ENCODE peak calls at places on chromosome 14, in five cellular contexts. Q, R, A, Y and F are unnamed samples.

GRCh38 chr14:60931206-60931605 is 49.7 kb downstream of the TRMT5 start:
- DNase-seq in Y (no peak), A (no peak), Q (no peak), R (no peak), F (no peak)

GRCh38 chr14:21352587-21352986 is 31.2 kb downstream of the SUPT16H start:
- DNase-seq in R (no peak), Y (no peak), A (no peak), Q (no peak), F (no peak)

GRCh38 chr14:41505491-41505890 is 101.2 kb upstream of the LRFN5 start:
- DNase-seq in Y (no peak), Q (no peak), R (no peak), A (no peak), F (no peak)

GRCh38 chr14:74425525-74426201 is 347 bp downstream of the SYNDIG1L start:
- DNase-seq in R (peak), Y (peak), Q (no peak), A (peak), F (peak)

GRCh38 chr14:52305014-52305413 is 9.1 kb upstream of the PTGER2 start:
- DNase-seq in A (no peak), Y (no peak), R (no peak), Q (no peak), F (no peak)

GRCh38 chr14:51996148-51996746 is 6.9 kb downstream of the RTRAF start:
- DNase-seq in Y (no peak), Q (peak), A (peak), R (no peak), F (no peak)

GRCh38 chr14:90599748-90600507 is 203.1 kb downstream of the CALM1 start:
- DNase-seq in A (no peak), Q (peak), R (no peak), Y (no peak), F (no peak)

GRCh38 chr14:31270196-31270772 is 62.7 kb upstream of the HECTD1 start:
- DNase-seq in Y (no peak), Q (no peak), A (no peak), R (no peak), F (no peak)